ENCODE peak calls at places on chromosome 2, in seven cellular contexts. One of them, this sample, is unnamed.

GRCh38 chr2:187593697-187594096 is 39.5 kb upstream of the TFPI start:
- DNase-seq in LHCN-M2: peak
- DNase-seq in dorsolateral prefrontal cortex: no peak
- DNase-seq in non-pigmented ciliary epithelial cell: no peak
- DNase-seq in HCEC 1CT: peak
- DNase-seq in A172: no peak
- DNase-seq in HT1080: peak
- DNase-seq in this sample: no peak

GRCh38 chr2:240930631-240931318 is 24.6 kb downstream of the CROCC2 start:
- DNase-seq in LHCN-M2: no peak
- DNase-seq in dorsolateral prefrontal cortex: peak
- DNase-seq in non-pigmented ciliary epithelial cell: no peak
- DNase-seq in HCEC 1CT: no peak
- DNase-seq in A172: no peak
- DNase-seq in HT1080: no peak
- DNase-seq in this sample: no peak

GRCh38 chr2:138116456-138116855 is 152.2 kb downstream of the HNMT start:
- DNase-seq in LHCN-M2: no peak
- DNase-seq in dorsolateral prefrontal cortex: no peak
- DNase-seq in non-pigmented ciliary epithelial cell: no peak
- DNase-seq in HCEC 1CT: no peak
- DNase-seq in A172: no peak
- DNase-seq in HT1080: no peak
- DNase-seq in this sample: no peak

GRCh38 chr2:129823044-129823443 is 156.4 kb upstream of the RAB6C start:
- DNase-seq in LHCN-M2: no peak
- DNase-seq in dorsolateral prefrontal cortex: no peak
- DNase-seq in non-pigmented ciliary epithelial cell: no peak
- DNase-seq in HCEC 1CT: no peak
- DNase-seq in A172: no peak
- DNase-seq in HT1080: no peak
- DNase-seq in this sample: no peak

GRCh38 chr2:54470241-54470938 is 14.3 kb downstream of the SPTBN1 start:
- DNase-seq in LHCN-M2: peak
- DNase-seq in dorsolateral prefrontal cortex: no peak
- DNase-seq in non-pigmented ciliary epithelial cell: peak
- DNase-seq in HCEC 1CT: peak
- DNase-seq in A172: peak
- DNase-seq in HT1080: peak
- DNase-seq in this sample: no peak

GRCh38 chr2:207472343-207473202 is 57.2 kb upstream of the CREB1 start:
- DNase-seq in LHCN-M2: no peak
- DNase-seq in dorsolateral prefrontal cortex: no peak
- DNase-seq in non-pigmented ciliary epithelial cell: no peak
- DNase-seq in HCEC 1CT: peak
- DNase-seq in A172: no peak
- DNase-seq in HT1080: no peak
- DNase-seq in this sample: no peak

GRCh38 chr2:44547713-44548112 is 186.0 kb downstream of the CAMKMT start:
- DNase-seq in LHCN-M2: peak
- DNase-seq in dorsolateral prefrontal cortex: no peak
- DNase-seq in non-pigmented ciliary epithelial cell: no peak
- DNase-seq in HCEC 1CT: no peak
- DNase-seq in A172: no peak
- DNase-seq in HT1080: no peak
- DNase-seq in this sample: no peak

GRCh38 chr2:9096761-9097160 is 93.3 kb upstream of the MBOAT2 start:
- DNase-seq in LHCN-M2: no peak
- DNase-seq in dorsolateral prefrontal cortex: no peak
- DNase-seq in non-pigmented ciliary epithelial cell: no peak
- DNase-seq in HCEC 1CT: no peak
- DNase-seq in A172: no peak
- DNase-seq in HT1080: no peak
- DNase-seq in this sample: no peak

GRCh38 chr2:120104002-120104467 is 91.2 kb downstream of the EPB41L5 start:
- DNase-seq in LHCN-M2: peak
- DNase-seq in dorsolateral prefrontal cortex: no peak
- DNase-seq in non-pigmented ciliary epithelial cell: peak
- DNase-seq in HCEC 1CT: peak
- DNase-seq in A172: no peak
- DNase-seq in HT1080: peak
- DNase-seq in this sample: peak

GRCh38 chr2:130920417-130921030 is 83.8 kb downstream of the ARHGEF4 start:
- DNase-seq in LHCN-M2: peak
- DNase-seq in dorsolateral prefrontal cortex: peak
- DNase-seq in non-pigmented ciliary epithelial cell: peak
- DNase-seq in HCEC 1CT: peak
- DNase-seq in A172: peak
- DNase-seq in HT1080: peak
- DNase-seq in this sample: peak

GRCh38 chr2:10913501-10914271 is 2.0 kb downstream of the KCNF1 start:
- DNase-seq in LHCN-M2: no peak
- DNase-seq in dorsolateral prefrontal cortex: no peak
- DNase-seq in non-pigmented ciliary epithelial cell: no peak
- DNase-seq in HCEC 1CT: no peak
- DNase-seq in A172: no peak
- DNase-seq in HT1080: no peak
- DNase-seq in this sample: no peak

GRCh38 chr2:69026026-69026425 is 13.0 kb downstream of the ANTXR1 start:
- DNase-seq in LHCN-M2: peak
- DNase-seq in dorsolateral prefrontal cortex: no peak
- DNase-seq in non-pigmented ciliary epithelial cell: no peak
- DNase-seq in HCEC 1CT: peak
- DNase-seq in A172: no peak
- DNase-seq in HT1080: no peak
- DNase-seq in this sample: peak

GRCh38 chr2:111923271-111923670 is 24.9 kb downstream of the MERTK start:
- DNase-seq in LHCN-M2: peak
- DNase-seq in dorsolateral prefrontal cortex: no peak
- DNase-seq in non-pigmented ciliary epithelial cell: no peak
- DNase-seq in HCEC 1CT: peak
- DNase-seq in A172: no peak
- DNase-seq in HT1080: no peak
- DNase-seq in this sample: no peak

GRCh38 chr2:195094330-195094729 is 562.7 kb upstream of the SLC39A10 start:
- DNase-seq in LHCN-M2: peak
- DNase-seq in dorsolateral prefrontal cortex: no peak
- DNase-seq in non-pigmented ciliary epithelial cell: no peak
- DNase-seq in HCEC 1CT: peak
- DNase-seq in A172: peak
- DNase-seq in HT1080: peak
- DNase-seq in this sample: no peak

GRCh38 chr2:31286961-31287550 is 53.1 kb downstream of the EHD3 start:
- DNase-seq in LHCN-M2: peak
- DNase-seq in dorsolateral prefrontal cortex: no peak
- DNase-seq in non-pigmented ciliary epithelial cell: no peak
- DNase-seq in HCEC 1CT: no peak
- DNase-seq in A172: peak
- DNase-seq in HT1080: peak
- DNase-seq in this sample: peak

GRCh38 chr2:239748811-239749210 is 276.3 kb downstream of the NDUFA10 start:
- DNase-seq in LHCN-M2: no peak
- DNase-seq in dorsolateral prefrontal cortex: no peak
- DNase-seq in non-pigmented ciliary epithelial cell: no peak
- DNase-seq in HCEC 1CT: no peak
- DNase-seq in A172: no peak
- DNase-seq in HT1080: no peak
- DNase-seq in this sample: no peak

GRCh38 chr2:177078416-177078815 is 134.2 kb upstream of the HNRNPA3 start:
- DNase-seq in LHCN-M2: no peak
- DNase-seq in dorsolateral prefrontal cortex: no peak
- DNase-seq in non-pigmented ciliary epithelial cell: no peak
- DNase-seq in HCEC 1CT: peak
- DNase-seq in A172: peak
- DNase-seq in HT1080: peak
- DNase-seq in this sample: peak

GRCh38 chr2:166240387-166241313 is 112.8 kb upstream of the SCN1A start:
- DNase-seq in LHCN-M2: no peak
- DNase-seq in dorsolateral prefrontal cortex: no peak
- DNase-seq in non-pigmented ciliary epithelial cell: no peak
- DNase-seq in HCEC 1CT: peak
- DNase-seq in A172: no peak
- DNase-seq in HT1080: no peak
- DNase-seq in this sample: no peak

GRCh38 chr2:163708265-163708664 is 27.5 kb downstream of the FIGN start:
- DNase-seq in LHCN-M2: no peak
- DNase-seq in dorsolateral prefrontal cortex: no peak
- DNase-seq in non-pigmented ciliary epithelial cell: no peak
- DNase-seq in HCEC 1CT: no peak
- DNase-seq in A172: no peak
- DNase-seq in HT1080: no peak
- DNase-seq in this sample: no peak

GRCh38 chr2:166417669-166418068 is 41.9 kb upstream of the SCN9A start:
- DNase-seq in LHCN-M2: peak
- DNase-seq in dorsolateral prefrontal cortex: no peak
- DNase-seq in non-pigmented ciliary epithelial cell: peak
- DNase-seq in HCEC 1CT: peak
- DNase-seq in A172: peak
- DNase-seq in HT1080: peak
- DNase-seq in this sample: peak

GRCh38 chr2:152782171-152782570 is 63.8 kb downstream of the ARL6IP6 start:
- DNase-seq in LHCN-M2: no peak
- DNase-seq in dorsolateral prefrontal cortex: no peak
- DNase-seq in non-pigmented ciliary epithelial cell: no peak
- DNase-seq in HCEC 1CT: no peak
- DNase-seq in A172: no peak
- DNase-seq in HT1080: no peak
- DNase-seq in this sample: no peak

GRCh38 chr2:105734762-105735538 is 9.8 kb upstream of the NCK2 start:
- DNase-seq in LHCN-M2: peak
- DNase-seq in dorsolateral prefrontal cortex: no peak
- DNase-seq in non-pigmented ciliary epithelial cell: peak
- DNase-seq in HCEC 1CT: peak
- DNase-seq in A172: peak
- DNase-seq in HT1080: peak
- DNase-seq in this sample: peak

GRCh38 chr2:150872919-150873772 is 385.7 kb upstream of the RND3 start:
- DNase-seq in LHCN-M2: no peak
- DNase-seq in dorsolateral prefrontal cortex: no peak
- DNase-seq in non-pigmented ciliary epithelial cell: no peak
- DNase-seq in HCEC 1CT: peak
- DNase-seq in A172: no peak
- DNase-seq in HT1080: no peak
- DNase-seq in this sample: no peak

GRCh38 chr2:24359701-24360049 is 661 bp downstream of the ITSN2 start:
- DNase-seq in LHCN-M2: no peak
- DNase-seq in dorsolateral prefrontal cortex: no peak
- DNase-seq in non-pigmented ciliary epithelial cell: no peak
- DNase-seq in HCEC 1CT: no peak
- DNase-seq in A172: peak
- DNase-seq in HT1080: peak
- DNase-seq in this sample: peak

GRCh38 chr2:204360218-204361007 is 184.9 kb upstream of the PARD3B start:
- DNase-seq in LHCN-M2: no peak
- DNase-seq in dorsolateral prefrontal cortex: no peak
- DNase-seq in non-pigmented ciliary epithelial cell: no peak
- DNase-seq in HCEC 1CT: no peak
- DNase-seq in A172: no peak
- DNase-seq in HT1080: no peak
- DNase-seq in this sample: no peak

GRCh38 chr2:42102606-42103450 is 55.0 kb downstream of the PKDCC start:
- DNase-seq in LHCN-M2: no peak
- DNase-seq in dorsolateral prefrontal cortex: no peak
- DNase-seq in non-pigmented ciliary epithelial cell: peak
- DNase-seq in HCEC 1CT: no peak
- DNase-seq in A172: peak
- DNase-seq in HT1080: no peak
- DNase-seq in this sample: peak

GRCh38 chr2:179263460-179264237 is 983 bp downstream of the SESTD1 start:
- DNase-seq in LHCN-M2: peak
- DNase-seq in dorsolateral prefrontal cortex: peak
- DNase-seq in non-pigmented ciliary epithelial cell: no peak
- DNase-seq in HCEC 1CT: peak
- DNase-seq in A172: peak
- DNase-seq in HT1080: peak
- DNase-seq in this sample: peak

GRCh38 chr2:239329284-239329971 is 71.4 kb downstream of the HDAC4 start:
- DNase-seq in LHCN-M2: no peak
- DNase-seq in dorsolateral prefrontal cortex: no peak
- DNase-seq in non-pigmented ciliary epithelial cell: no peak
- DNase-seq in HCEC 1CT: no peak
- DNase-seq in A172: no peak
- DNase-seq in HT1080: no peak
- DNase-seq in this sample: no peak

GRCh38 chr2:229339613-229340012 is 68.5 kb upstream of the PID1 start:
- DNase-seq in LHCN-M2: peak
- DNase-seq in dorsolateral prefrontal cortex: no peak
- DNase-seq in non-pigmented ciliary epithelial cell: no peak
- DNase-seq in HCEC 1CT: peak
- DNase-seq in A172: peak
- DNase-seq in HT1080: peak
- DNase-seq in this sample: peak

This sample was measured in Daoy.